ENCODE peak calls at places on chromosomes 4 and X, in ten cellular contexts. One of them, this sample, is unnamed. For H3K9me3 and H3K4me1, the result is how much of the 10 kb centered on the place peaks cover.

GRCh38 chrX:45775462-45775861 is 574.8 kb upstream of the DIPK2B start:
- DNase-seq in lung: no peak
- DNase-seq in IMR-90: peak
- DNase-seq in RWPE2: peak
- DNase-seq in fibroblast of lung: peak
- DNase-seq in thyroid gland: no peak
- DNase-seq in tibial artery: no peak
- DNase-seq in CD8-positive, alpha-beta memory T cell: no peak
- DNase-seq in left ventricle myocardium inferior: no peak
- DNase-seq in endothelial cell of umbilical vein: peak
- DNase-seq in this sample: no peak

GRCh38 chrX:9378980-9379696 is 85.7 kb upstream of the TBL1X start:
- DNase-seq in left ventricle myocardium inferior: no peak
- DNase-seq in endothelial cell of umbilical vein: no peak
- DNase-seq in fibroblast of lung: peak
- DNase-seq in lung: no peak
- DNase-seq in thyroid gland: no peak
- DNase-seq in IMR-90: peak
- DNase-seq in CD8-positive, alpha-beta memory T cell: no peak
- DNase-seq in RWPE2: no peak
- DNase-seq in tibial artery: no peak
- DNase-seq in this sample: no peak

GRCh38 chr4:156788782-156789181 is 182.8 kb downstream of the PDGFC start:
- DNase-seq in RWPE2: no peak
- DNase-seq in thyroid gland: no peak
- DNase-seq in left ventricle myocardium inferior: no peak
- DNase-seq in tibial artery: no peak
- DNase-seq in IMR-90: no peak
- DNase-seq in lung: no peak
- DNase-seq in CD8-positive, alpha-beta memory T cell: no peak
- DNase-seq in fibroblast of lung: no peak
- DNase-seq in endothelial cell of umbilical vein: no peak
- DNase-seq in this sample: no peak

GRCh38 chr4:51963871-51964513 is 56.2 kb downstream of the LRRC66 start:
- DNase-seq in CD8-positive, alpha-beta memory T cell: no peak
- DNase-seq in lung: no peak
- DNase-seq in fibroblast of lung: no peak
- DNase-seq in endothelial cell of umbilical vein: no peak
- DNase-seq in thyroid gland: no peak
- DNase-seq in IMR-90: no peak
- DNase-seq in tibial artery: no peak
- DNase-seq in left ventricle myocardium inferior: no peak
- DNase-seq in RWPE2: no peak
- DNase-seq in this sample: no peak

GRCh38 chr4:71186566-71187398 is 152.0 kb upstream of the SLC4A4 start:
- DNase-seq in IMR-90: peak
- DNase-seq in fibroblast of lung: peak
- DNase-seq in CD8-positive, alpha-beta memory T cell: peak
- DNase-seq in left ventricle myocardium inferior: peak
- DNase-seq in endothelial cell of umbilical vein: peak
- DNase-seq in tibial artery: peak
- DNase-seq in RWPE2: no peak
- DNase-seq in thyroid gland: peak
- DNase-seq in lung: peak
- DNase-seq in this sample: peak

GRCh38 chrX:372856-373640 is 13.7 kb downstream of the PPP2R3B start:
- DNase-seq in left ventricle myocardium inferior: no peak
- DNase-seq in tibial artery: no peak
- DNase-seq in IMR-90: peak
- DNase-seq in lung: no peak
- DNase-seq in fibroblast of lung: no peak
- DNase-seq in RWPE2: no peak
- DNase-seq in thyroid gland: no peak
- DNase-seq in CD8-positive, alpha-beta memory T cell: no peak
- DNase-seq in endothelial cell of umbilical vein: no peak
- DNase-seq in this sample: no peak

GRCh38 chrX:71098302-71098701 is 2.7 kb downstream of the FOXO4 start:
- DNase-seq in thyroid gland: peak
- DNase-seq in RWPE2: no peak
- DNase-seq in fibroblast of lung: peak
- DNase-seq in lung: peak
- DNase-seq in tibial artery: peak
- DNase-seq in left ventricle myocardium inferior: peak
- DNase-seq in IMR-90: peak
- DNase-seq in CD8-positive, alpha-beta memory T cell: peak
- DNase-seq in endothelial cell of umbilical vein: peak
- DNase-seq in this sample: peak

GRCh38 chr4:79213702-79214101 is 112.2 kb downstream of the NAA11 start:
- DNase-seq in tibial artery: no peak
- DNase-seq in CD8-positive, alpha-beta memory T cell: no peak
- DNase-seq in IMR-90: no peak
- DNase-seq in endothelial cell of umbilical vein: no peak
- DNase-seq in lung: no peak
- DNase-seq in fibroblast of lung: no peak
- DNase-seq in RWPE2: no peak
- DNase-seq in left ventricle myocardium inferior: no peak
- DNase-seq in thyroid gland: no peak
- DNase-seq in this sample: no peak

GRCh38 chr4:6343950-6344408 is 74.3 kb downstream of the WFS1 start:
- DNase-seq in endothelial cell of umbilical vein: no peak
- DNase-seq in lung: no peak
- DNase-seq in RWPE2: peak
- DNase-seq in thyroid gland: no peak
- DNase-seq in left ventricle myocardium inferior: no peak
- DNase-seq in CD8-positive, alpha-beta memory T cell: no peak
- DNase-seq in tibial artery: no peak
- DNase-seq in IMR-90: peak
- DNase-seq in fibroblast of lung: peak
- DNase-seq in this sample: peak

GRCh38 chrX:103554687-103555417 is 30.5 kb upstream of the TCEAL4 start:
- DNase-seq in fibroblast of lung: peak
- DNase-seq in lung: no peak
- DNase-seq in endothelial cell of umbilical vein: peak
- DNase-seq in CD8-positive, alpha-beta memory T cell: peak
- DNase-seq in thyroid gland: peak
- DNase-seq in tibial artery: no peak
- DNase-seq in left ventricle myocardium inferior: peak
- DNase-seq in RWPE2: no peak
- DNase-seq in IMR-90: peak
- DNase-seq in this sample: peak

GRCh38 chr4:104524591-104524990 is 29.9 kb upstream of the CXXC4 start:
- DNase-seq in fibroblast of lung: peak
- DNase-seq in endothelial cell of umbilical vein: no peak
- DNase-seq in left ventricle myocardium inferior: no peak
- DNase-seq in lung: no peak
- DNase-seq in tibial artery: no peak
- DNase-seq in thyroid gland: no peak
- DNase-seq in IMR-90: peak
- DNase-seq in RWPE2: no peak
- DNase-seq in CD8-positive, alpha-beta memory T cell: no peak
- DNase-seq in this sample: no peak

GRCh38 chrX:21705215-21705614 is 47.1 kb upstream of the KLHL34 start:
- DNase-seq in RWPE2: no peak
- DNase-seq in CD8-positive, alpha-beta memory T cell: no peak
- DNase-seq in lung: no peak
- DNase-seq in tibial artery: no peak
- DNase-seq in thyroid gland: no peak
- DNase-seq in left ventricle myocardium inferior: no peak
- DNase-seq in IMR-90: no peak
- DNase-seq in fibroblast of lung: no peak
- DNase-seq in endothelial cell of umbilical vein: no peak
- DNase-seq in this sample: no peak

GRCh38 chr4:153947998-153948397 is 159.1 kb upstream of the SFRP2 start:
- DNase-seq in thyroid gland: no peak
- DNase-seq in RWPE2: no peak
- DNase-seq in fibroblast of lung: no peak
- DNase-seq in lung: no peak
- DNase-seq in endothelial cell of umbilical vein: no peak
- DNase-seq in tibial artery: no peak
- DNase-seq in left ventricle myocardium inferior: no peak
- DNase-seq in IMR-90: no peak
- DNase-seq in CD8-positive, alpha-beta memory T cell: no peak
- DNase-seq in this sample: no peak

DNA sequence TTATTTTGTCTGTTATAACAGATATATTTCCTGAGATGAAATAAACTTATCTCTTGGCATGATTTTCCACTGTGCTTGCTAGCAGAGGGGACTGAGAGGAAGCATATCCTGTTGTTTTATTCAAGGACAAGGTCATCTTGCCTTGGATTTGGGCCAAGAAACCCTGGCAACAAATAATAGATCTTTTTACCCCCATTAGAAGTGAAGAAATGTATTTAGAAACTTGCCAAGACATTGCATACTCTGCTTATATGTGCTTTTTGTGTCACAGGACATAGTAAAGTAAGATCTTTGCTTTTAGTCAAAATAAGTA is 170.2 kb downstream of the RAPGEF2 start:
- DNase-seq in lung: no peak
- DNase-seq in CD8-positive, alpha-beta memory T cell: no peak
- DNase-seq in endothelial cell of umbilical vein: peak
- DNase-seq in tibial artery: no peak
- DNase-seq in RWPE2: no peak
- DNase-seq in fibroblast of lung: peak
- DNase-seq in thyroid gland: peak
- DNase-seq in IMR-90: no peak
- DNase-seq in left ventricle myocardium inferior: no peak
- DNase-seq in this sample: peak
- H3K4me3 ChIP-seq in lung: no peak
- H3K4me3 ChIP-seq in CD8-positive, alpha-beta memory T cell: no peak
- H3K4me3 ChIP-seq in endothelial cell of umbilical vein: no peak
- H3K4me3 ChIP-seq in tibial artery: no peak
- H3K4me3 ChIP-seq in RWPE2: no peak
- H3K4me3 ChIP-seq in fibroblast of lung: no peak
- H3K4me3 ChIP-seq in thyroid gland: no peak
- H3K4me3 ChIP-seq in IMR-90: no peak
- H3K4me3 ChIP-seq in left ventricle myocardium inferior: no peak
- H3K4me3 ChIP-seq in this sample: no peak

GRCh38 chrX:149618871-149619270 is 12.7 kb downstream of the TMEM185A start:
- DNase-seq in lung: no peak
- DNase-seq in tibial artery: no peak
- DNase-seq in IMR-90: no peak
- DNase-seq in thyroid gland: no peak
- DNase-seq in endothelial cell of umbilical vein: no peak
- DNase-seq in fibroblast of lung: no peak
- DNase-seq in RWPE2: no peak
- DNase-seq in left ventricle myocardium inferior: no peak
- DNase-seq in CD8-positive, alpha-beta memory T cell: no peak
- DNase-seq in this sample: no peak
- H3K9me3 ChIP-seq in lung: under half
- H3K9me3 ChIP-seq in tibial artery: under half
- H3K9me3 ChIP-seq in IMR-90: under half
- H3K9me3 ChIP-seq in thyroid gland: under half
- H3K9me3 ChIP-seq in endothelial cell of umbilical vein: under half
- H3K9me3 ChIP-seq in fibroblast of lung: under half
- H3K9me3 ChIP-seq in RWPE2: under half
- H3K9me3 ChIP-seq in left ventricle myocardium inferior: under half
- H3K9me3 ChIP-seq in CD8-positive, alpha-beta memory T cell: under half
- H3K9me3 ChIP-seq in this sample: under half

DNA sequence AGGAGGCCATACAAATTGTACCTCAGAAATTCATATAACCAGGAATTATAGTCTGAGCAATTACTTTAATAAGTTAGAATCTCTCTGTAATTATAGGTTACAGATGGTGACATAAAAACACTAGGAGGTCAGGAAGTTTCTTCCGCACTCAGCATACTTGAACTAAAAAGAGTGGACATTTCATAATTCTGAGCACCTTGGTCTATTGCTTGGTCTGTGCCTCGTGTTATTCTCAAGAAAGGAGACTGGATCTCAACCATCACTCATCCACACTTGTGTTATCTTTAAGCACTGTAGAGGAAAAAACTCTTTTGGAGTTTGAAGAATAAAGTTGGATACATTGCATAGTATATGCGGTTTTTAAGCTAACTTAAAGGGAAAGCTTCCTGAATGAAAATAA is 91.1 kb downstream of the SYNPO2 start:
- DNase-seq in thyroid gland: no peak
- DNase-seq in RWPE2: no peak
- DNase-seq in left ventricle myocardium inferior: no peak
- DNase-seq in IMR-90: no peak
- DNase-seq in CD8-positive, alpha-beta memory T cell: no peak
- DNase-seq in fibroblast of lung: no peak
- DNase-seq in endothelial cell of umbilical vein: no peak
- DNase-seq in lung: no peak
- DNase-seq in tibial artery: no peak
- DNase-seq in this sample: no peak
- H3K4me1 ChIP-seq in thyroid gland: under half
- H3K4me1 ChIP-seq in RWPE2: under half
- H3K4me1 ChIP-seq in left ventricle myocardium inferior: half or more
- H3K4me1 ChIP-seq in IMR-90: under half
- H3K4me1 ChIP-seq in CD8-positive, alpha-beta memory T cell: under half
- H3K4me1 ChIP-seq in fibroblast of lung: under half
- H3K4me1 ChIP-seq in endothelial cell of umbilical vein: under half
- H3K4me1 ChIP-seq in lung: under half
- H3K4me1 ChIP-seq in tibial artery: under half
- H3K4me1 ChIP-seq in this sample: under half

GRCh38 chr4:42630908-42631307 is 26.0 kb downstream of the ATP8A1 start:
- DNase-seq in CD8-positive, alpha-beta memory T cell: no peak
- DNase-seq in tibial artery: no peak
- DNase-seq in fibroblast of lung: no peak
- DNase-seq in endothelial cell of umbilical vein: no peak
- DNase-seq in RWPE2: no peak
- DNase-seq in left ventricle myocardium inferior: no peak
- DNase-seq in thyroid gland: no peak
- DNase-seq in lung: no peak
- DNase-seq in IMR-90: no peak
- DNase-seq in this sample: no peak

GRCh38 chr4:42626629-42627028 is 30.3 kb downstream of the ATP8A1 start:
- DNase-seq in endothelial cell of umbilical vein: no peak
- DNase-seq in CD8-positive, alpha-beta memory T cell: no peak
- DNase-seq in left ventricle myocardium inferior: no peak
- DNase-seq in tibial artery: no peak
- DNase-seq in thyroid gland: no peak
- DNase-seq in RWPE2: no peak
- DNase-seq in IMR-90: no peak
- DNase-seq in lung: no peak
- DNase-seq in fibroblast of lung: no peak
- DNase-seq in this sample: no peak

GRCh38 chr4:42627887-42628646 is 28.8 kb downstream of the ATP8A1 start:
- DNase-seq in IMR-90: no peak
- DNase-seq in thyroid gland: peak
- DNase-seq in endothelial cell of umbilical vein: no peak
- DNase-seq in RWPE2: no peak
- DNase-seq in tibial artery: peak
- DNase-seq in CD8-positive, alpha-beta memory T cell: peak
- DNase-seq in left ventricle myocardium inferior: peak
- DNase-seq in lung: no peak
- DNase-seq in fibroblast of lung: no peak
- DNase-seq in this sample: peak

GRCh38 chr4:42625366-42625765 is 31.5 kb downstream of the ATP8A1 start:
- DNase-seq in endothelial cell of umbilical vein: no peak
- DNase-seq in RWPE2: no peak
- DNase-seq in fibroblast of lung: no peak
- DNase-seq in IMR-90: no peak
- DNase-seq in thyroid gland: no peak
- DNase-seq in tibial artery: no peak
- DNase-seq in left ventricle myocardium inferior: no peak
- DNase-seq in CD8-positive, alpha-beta memory T cell: no peak
- DNase-seq in lung: no peak
- DNase-seq in this sample: no peak

DNA sequence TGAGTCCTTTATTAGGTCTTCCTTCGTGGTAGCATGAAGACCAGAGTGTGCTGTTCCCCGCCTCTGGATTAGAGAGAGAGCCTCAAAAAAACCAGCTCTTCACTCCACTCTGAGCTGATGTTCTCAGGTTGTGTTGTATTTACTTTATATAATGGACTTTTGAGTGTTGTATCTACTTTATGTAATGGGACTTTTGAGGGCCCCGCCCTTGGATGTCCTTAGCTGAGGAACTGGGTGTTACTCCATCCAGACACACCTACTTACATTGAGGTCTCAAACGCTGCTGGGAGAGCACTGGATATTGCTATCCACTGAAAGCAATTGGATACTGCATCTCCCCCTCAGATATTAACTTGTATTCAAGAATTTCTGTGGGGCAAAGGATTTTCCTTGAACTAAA is 28.2 kb downstream of the ATP8A1 start:
- DNase-seq in thyroid gland: no peak
- DNase-seq in tibial artery: no peak
- DNase-seq in lung: no peak
- DNase-seq in RWPE2: no peak
- DNase-seq in CD8-positive, alpha-beta memory T cell: no peak
- DNase-seq in endothelial cell of umbilical vein: no peak
- DNase-seq in IMR-90: no peak
- DNase-seq in fibroblast of lung: no peak
- DNase-seq in left ventricle myocardium inferior: no peak
- DNase-seq in this sample: no peak
- H3K4me3 ChIP-seq in thyroid gland: no peak
- H3K4me3 ChIP-seq in tibial artery: no peak
- H3K4me3 ChIP-seq in lung: no peak
- H3K4me3 ChIP-seq in RWPE2: no peak
- H3K4me3 ChIP-seq in CD8-positive, alpha-beta memory T cell: no peak
- H3K4me3 ChIP-seq in endothelial cell of umbilical vein: no peak
- H3K4me3 ChIP-seq in IMR-90: no peak
- H3K4me3 ChIP-seq in fibroblast of lung: no peak
- H3K4me3 ChIP-seq in left ventricle myocardium inferior: no peak
- H3K4me3 ChIP-seq in this sample: no peak

This sample was measured in body of pancreas.